ENCODE peak calls at places on chromosomes 2 and 18, in five cellular contexts. V is choroid plexus epithelial cell, Z is sigmoid colon, N is A673, S is A549. P is an unnamed sample.
A peak's percentile ranks its signal among the peaks of the same experiment; 100 is the strongest.

GRCh38 chr2:33240178-33240577 is 236.3 kb upstream of the RASGRP3 start:
- DNase-seq in S (peak; percentile 79), N (no peak), Z (no peak), V (peak; percentile 86), P (peak; percentile 87)

GRCh38 chr18:63979409-63979908 is 9.6 kb downstream of the SERPINB8 start:
- DNase-seq in Z (peak; percentile 69), N (peak; percentile 81), V (peak; percentile 84), S (peak; percentile 55), P (no peak)

GRCh38 chr18:35005963-35006577 is 35.1 kb upstream of the MAPRE2 start:
- DNase-seq in S (peak; percentile 61), V (peak; percentile 88), Z (no peak), N (peak; percentile 64), P (peak; percentile 30)

GRCh38 chr2:65158557-65158956 is 28.7 kb upstream of the RAB1A start:
- DNase-seq in V (no peak), S (no peak), Z (no peak), N (no peak), P (no peak)

GRCh38 chr18:2881088-2881487 is 34.3 kb downstream of the EMILIN2 start:
- DNase-seq in N (peak; percentile 82), Z (no peak), S (no peak), V (no peak), P (no peak)

GRCh38 chr2:157261199-157261782 is 3.8 kb downstream of the GALNT5 start:
- DNase-seq in S (peak; percentile 88), N (no peak), V (peak; percentile 63), Z (no peak), P (no peak)

GRCh38 chr2:43958397-43959275 is 37.2 kb downstream of the LRPPRC start:
- DNase-seq in N (no peak), V (peak; percentile 18), Z (no peak), S (no peak), P (no peak)

GRCh38 chr2:69241664-69242063 is 145.4 kb downstream of the GFPT1 start:
- DNase-seq in S (no peak), N (no peak), V (no peak), Z (no peak), P (no peak)

GRCh38 chr2:15352363-15352762 is 208.8 kb downstream of the NBAS start:
- DNase-seq in Z (no peak), V (no peak), N (no peak), S (no peak), P (no peak)

GRCh38 chr2:60336442-60337141 is 216.9 kb downstream of the BCL11A start:
- DNase-seq in Z (no peak), S (no peak), V (no peak), N (no peak), P (no peak)
- H3K4me3 ChIP-seq in Z (no peak overlapping the region), S (no peak overlapping the region), V (no peak overlapping the region), N (no peak overlapping the region), P (no peak overlapping the region)

GRCh38 chr2:236343400-236344161 is 79.4 kb upstream of the ASB18 start:
- DNase-seq in N (peak; percentile 74), V (peak; percentile 91), S (peak; percentile 79), Z (no peak), P (peak; percentile 19)
- TF ChIP-seq CTCF in N (peak; percentile 83), V (peak; percentile 86), S (peak; percentile 77), Z (peak; percentile 63), P (peak; percentile 85)

GRCh38 chr2:86397989-86398388 is 43.2 kb upstream of the KDM3A start:
- DNase-seq in V (no peak), Z (no peak), S (no peak), N (no peak), P (no peak)

GRCh38 chr2:86398500-86398899 is 42.7 kb upstream of the KDM3A start:
- DNase-seq in S (no peak), N (no peak), V (no peak), Z (no peak), P (no peak)

GRCh38 chr2:86392873-86393272 is 48.3 kb upstream of the KDM3A start:
- DNase-seq in V (no peak), N (no peak), Z (no peak), S (no peak), P (no peak)

GRCh38 chr2:86396304-86396785 is 44.8 kb upstream of the KDM3A start:
- DNase-seq in V (peak; percentile 63), S (peak; percentile 72), N (peak; percentile 63), Z (no peak), P (peak; percentile 42)

GRCh38 chr2:86393521-86394490 is 47.4 kb upstream of the KDM3A start:
- DNase-seq in Z (no peak), N (peak; percentile 44), V (peak; percentile 36), S (no peak), P (peak; percentile 80)
- H3K4me3 ChIP-seq in Z (no peak overlapping the region), N (no peak overlapping the region), V (no peak overlapping the region), S (no peak overlapping the region), P (no peak overlapping the region)

DNA sequence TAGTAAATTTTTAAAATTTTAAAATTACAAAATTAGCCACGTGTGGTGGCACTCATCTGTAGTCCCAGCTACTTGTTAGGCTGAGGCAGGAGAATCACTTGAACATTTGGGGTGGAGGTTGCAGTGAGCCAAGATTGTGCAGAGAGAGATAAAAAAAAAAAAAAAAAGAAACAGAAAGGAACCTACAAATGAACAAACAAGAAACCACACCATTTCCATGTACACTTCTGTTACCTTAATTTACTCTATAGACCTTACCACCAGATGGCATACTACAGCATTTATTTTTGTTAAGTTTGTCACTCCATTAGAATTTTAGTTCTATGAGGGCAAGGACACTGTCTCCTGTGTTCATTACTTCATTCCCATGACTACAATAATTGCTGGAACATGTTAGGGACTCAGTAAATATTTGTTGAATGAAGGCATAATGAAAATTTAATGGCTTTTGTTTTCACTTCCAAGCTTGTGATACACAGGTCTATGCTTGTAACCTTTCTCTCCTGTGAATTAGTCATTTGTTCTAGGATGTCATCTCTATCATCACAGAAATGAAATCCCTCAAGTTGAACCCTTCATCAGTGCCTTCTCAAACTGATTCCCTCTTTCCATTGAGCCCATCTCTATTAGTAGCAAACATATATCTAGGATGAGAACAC is 76.0 kb downstream of the ARHGAP15 start:
- DNase-seq in V (peak; percentile 39), Z (no peak), N (peak; percentile 43), S (peak; percentile 4), P (no peak)
- TF ChIP-seq CTCF in V (peak; percentile 51), Z (no peak), N (peak; percentile 56), S (peak; percentile 48), P (peak; percentile 52)

P was measured in epithelial cell of proximal tubule.